ENCODE peak calls at places on chromosomes 2 and 18, in five cellular contexts. One of them, this sample, is unnamed.

GRCh38 chr2:200787351-200788128 is 24.2 kb upstream of the BZW1 start:
- DNase-seq in A549: peak; percentile 85
- DNase-seq in GM12878: no peak
- DNase-seq in stomach: no peak
- DNase-seq in IMR-90: peak; percentile 98
- DNase-seq in this sample: no peak

GRCh38 chr2:70552501-70553333 is 909 bp downstream of the TGFA start:
- DNase-seq in A549: no peak
- DNase-seq in GM12878: no peak
- DNase-seq in stomach: peak; percentile 35
- DNase-seq in IMR-90: no peak
- DNase-seq in this sample: no peak

GRCh38 chr18:48662021-48662661 is 123.3 kb downstream of the CTIF start:
- DNase-seq in A549: peak; percentile 37
- DNase-seq in GM12878: no peak
- DNase-seq in stomach: peak; percentile 56
- DNase-seq in IMR-90: peak; percentile 78
- DNase-seq in this sample: peak; percentile 45

GRCh38 chr2:96940991-96941775 is 45.2 kb downstream of the FAM178B start:
- DNase-seq in A549: no peak
- DNase-seq in GM12878: no peak
- DNase-seq in stomach: no peak
- DNase-seq in IMR-90: no peak
- DNase-seq in this sample: no peak

GRCh38 chr2:111624401-111625156 is 259.4 kb downstream of the ANAPC1 start:
- DNase-seq in A549: peak; percentile 27
- DNase-seq in GM12878: no peak
- DNase-seq in stomach: no peak
- DNase-seq in IMR-90: peak; percentile 86
- DNase-seq in this sample: no peak

GRCh38 chr18:24128700-24129099 is 10.2 kb upstream of the CABYR start:
- DNase-seq in A549: no peak
- DNase-seq in GM12878: no peak
- DNase-seq in stomach: no peak
- DNase-seq in IMR-90: peak; percentile 37
- DNase-seq in this sample: no peak

GRCh38 chr2:229713371-229714079 is 830 bp downstream of the DNER start:
- DNase-seq in A549: peak; percentile 27
- DNase-seq in GM12878: no peak
- DNase-seq in stomach: peak; percentile 32
- DNase-seq in IMR-90: no peak
- DNase-seq in this sample: no peak

GRCh38 chr2:158586491-158586890 is 129.7 kb downstream of the PKP4 start:
- DNase-seq in A549: peak; percentile 55
- DNase-seq in GM12878: no peak
- DNase-seq in stomach: no peak
- DNase-seq in IMR-90: peak; percentile 95
- DNase-seq in this sample: no peak

GRCh38 chr2:2742745-2743144 is 411.7 kb upstream of the MYT1L start:
- DNase-seq in A549: no peak
- DNase-seq in GM12878: no peak
- DNase-seq in stomach: no peak
- DNase-seq in IMR-90: no peak
- DNase-seq in this sample: no peak

GRCh38 chr18:31942999-31943894 is at the start of gene TRAPPC8:
- DNase-seq in A549: peak; percentile 97
- DNase-seq in GM12878: peak; percentile 87
- DNase-seq in stomach: peak; percentile 99
- DNase-seq in IMR-90: peak; percentile 98
- DNase-seq in this sample: peak; percentile 99
- TF ChIP-seq CTCF in A549: no peak
- TF ChIP-seq CTCF in GM12878: no peak
- TF ChIP-seq CTCF in stomach: no peak
- TF ChIP-seq CTCF in IMR-90: no peak
- TF ChIP-seq CTCF in this sample: no peak

DNA sequence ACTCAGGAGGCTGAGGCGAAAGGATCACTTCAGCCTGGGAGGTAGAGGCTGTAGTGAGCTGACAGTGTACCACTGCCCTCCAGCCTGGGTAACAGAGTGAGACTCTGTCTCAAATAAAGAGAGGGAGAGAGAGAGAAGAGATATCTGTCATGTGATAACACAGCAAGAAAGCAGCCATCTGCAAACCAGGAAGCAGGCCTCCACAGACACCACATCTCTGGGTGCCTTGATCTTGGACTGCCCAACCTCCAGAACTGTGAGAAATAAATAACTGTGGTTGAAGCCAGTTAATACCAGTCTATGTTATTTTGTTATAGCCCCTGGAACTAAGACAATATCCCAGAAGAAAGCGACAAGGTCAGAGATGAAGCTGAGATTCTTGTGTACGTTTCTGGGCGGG is 2.6 kb upstream of the CCDC68 start:
- DNase-seq in A549: no peak
- DNase-seq in GM12878: no peak
- DNase-seq in stomach: no peak
- DNase-seq in IMR-90: no peak
- DNase-seq in this sample: no peak
- TF ChIP-seq POLR2A in A549: no peak
- TF ChIP-seq POLR2A in GM12878: no peak
- TF ChIP-seq POLR2A in stomach: no peak
- TF ChIP-seq POLR2A in IMR-90: no peak
- TF ChIP-seq POLR2A in this sample: no peak

DNA sequence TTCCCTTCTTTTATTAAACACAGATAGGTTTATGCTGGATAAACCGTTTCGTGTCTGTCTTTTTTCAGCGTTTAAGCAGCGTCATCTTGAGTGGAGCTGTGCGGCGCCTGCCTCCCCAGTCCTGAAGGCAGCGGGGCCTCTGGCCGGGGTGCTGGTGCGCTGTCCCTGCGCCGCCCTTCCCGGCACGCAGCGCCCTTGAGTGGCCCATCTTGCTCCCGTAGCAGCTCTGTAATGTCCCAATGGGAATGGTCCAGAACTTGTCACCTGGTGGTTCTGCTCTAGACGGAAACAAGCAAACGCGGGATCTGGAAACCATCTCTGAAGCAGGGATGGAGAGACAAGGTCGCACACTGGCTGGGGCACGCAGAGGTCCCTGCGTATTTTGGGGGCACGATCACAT is 24.5 kb downstream of the PRELID3A start:
- DNase-seq in A549: no peak
- DNase-seq in GM12878: no peak
- DNase-seq in stomach: no peak
- DNase-seq in IMR-90: no peak
- DNase-seq in this sample: no peak
- H3K27ac ChIP-seq in A549: no peak overlapping the region
- H3K27ac ChIP-seq in GM12878: no peak overlapping the region
- H3K27ac ChIP-seq in stomach: no peak overlapping the region
- H3K27ac ChIP-seq in IMR-90: no peak overlapping the region
- H3K27ac ChIP-seq in this sample: peak overlapping the region; percentile 58

GRCh38 chr2:216689397-216689796 is 6.0 kb downstream of the IGFBP5 start:
- DNase-seq in A549: no peak
- DNase-seq in GM12878: no peak
- DNase-seq in stomach: no peak
- DNase-seq in IMR-90: no peak
- DNase-seq in this sample: peak; percentile 62

GRCh38 chr2:216687111-216687510 is 8.2 kb downstream of the IGFBP5 start:
- DNase-seq in A549: no peak
- DNase-seq in GM12878: no peak
- DNase-seq in stomach: no peak
- DNase-seq in IMR-90: no peak
- DNase-seq in this sample: peak; percentile 62

GRCh38 chr2:216685327-216685875 is 9.9 kb downstream of the IGFBP5 start:
- DNase-seq in A549: no peak
- DNase-seq in GM12878: no peak
- DNase-seq in stomach: no peak
- DNase-seq in IMR-90: no peak
- DNase-seq in this sample: peak; percentile 50

GRCh38 chr2:216688731-216689360 is 6.5 kb downstream of the IGFBP5 start:
- DNase-seq in A549: no peak
- DNase-seq in GM12878: no peak
- DNase-seq in stomach: peak; percentile 62
- DNase-seq in IMR-90: no peak
- DNase-seq in this sample: peak; percentile 92

DNA sequence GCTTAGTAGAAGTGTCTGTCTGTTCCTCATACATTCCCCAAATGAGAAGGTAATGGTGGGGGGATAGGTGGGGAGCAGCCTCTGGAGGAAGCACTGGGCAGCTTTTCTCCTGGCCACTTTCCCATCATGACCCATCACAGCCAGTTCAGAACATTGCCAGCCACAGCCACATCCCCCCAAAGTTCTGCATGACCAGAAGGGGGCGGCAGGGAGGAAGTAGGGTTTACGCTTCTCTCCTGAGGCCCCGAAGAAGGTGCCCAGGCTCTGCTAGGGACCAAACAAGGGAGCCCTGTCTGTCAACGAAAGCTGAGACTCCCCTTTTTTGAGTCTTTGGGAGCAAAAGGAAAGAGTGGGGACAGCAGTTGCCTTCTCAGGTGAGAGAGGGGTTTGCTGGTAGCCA is 7.7 kb downstream of the IGFBP5 start:
- DNase-seq in A549: peak; percentile 38
- DNase-seq in GM12878: no peak
- DNase-seq in stomach: no peak
- DNase-seq in IMR-90: no peak
- DNase-seq in this sample: peak; percentile 57
- TF ChIP-seq CTCF in A549: peak; percentile 37
- TF ChIP-seq CTCF in GM12878: peak; percentile 46
- TF ChIP-seq CTCF in stomach: no peak
- TF ChIP-seq CTCF in IMR-90: peak; percentile 49
- TF ChIP-seq CTCF in this sample: peak; percentile 31

GRCh38 chr2:16104345-16105177 is 164.2 kb downstream of the MYCN start:
- DNase-seq in A549: peak; percentile 80
- DNase-seq in GM12878: no peak
- DNase-seq in stomach: no peak
- DNase-seq in IMR-90: no peak
- DNase-seq in this sample: no peak
- TF ChIP-seq POLR2A in A549: no peak
- TF ChIP-seq POLR2A in GM12878: no peak
- TF ChIP-seq POLR2A in stomach: no peak
- TF ChIP-seq POLR2A in IMR-90: no peak
- TF ChIP-seq POLR2A in this sample: no peak

GRCh38 chr2:15126373-15126772 is 434.8 kb downstream of the NBAS start:
- DNase-seq in A549: no peak
- DNase-seq in GM12878: no peak
- DNase-seq in stomach: no peak
- DNase-seq in IMR-90: no peak
- DNase-seq in this sample: no peak
- H3K27ac ChIP-seq in A549: no peak overlapping the region
- H3K27ac ChIP-seq in GM12878: no peak overlapping the region
- H3K27ac ChIP-seq in stomach: no peak overlapping the region
- H3K27ac ChIP-seq in IMR-90: no peak overlapping the region
- H3K27ac ChIP-seq in this sample: no peak overlapping the region